ENCODE peak calls at places on chromosomes 1 and 21, in seven cellular contexts. O is HCT116, J is DND-41, E is fibroblast of lung, F is neuronal stem cell, Z is IMR-90, V is mammary epithelial cell. A is an unnamed sample.

GRCh38 chr1:41633764-41634163 is 149.3 kb upstream of the EDN2 start:
- DNase-seq in O (no peak), J (no peak), E (peak), F (no peak), Z (peak), V (peak), A (no peak)

GRCh38 chr21:39444406-39445145 is 1.0 kb downstream of the LCA5L start:
- DNase-seq in O (no peak), J (no peak), E (peak), F (no peak), Z (peak), V (peak), A (no peak)

GRCh38 chr1:39671793-39672550 is at the start of gene NT5C1A:
- DNase-seq in O (no peak), J (no peak), E (peak), F (peak), Z (no peak), V (no peak), A (no peak)

GRCh38 chr1:110341872-110342331 is 2.7 kb downstream of the RBM15 start:
- DNase-seq in O (no peak), J (no peak), E (no peak), F (no peak), Z (no peak), V (no peak), A (no peak)

GRCh38 chr1:235342039-235342438 is 13.7 kb downstream of the GGPS1 start:
- DNase-seq in O (no peak), J (no peak), E (no peak), F (no peak), Z (no peak), V (no peak), A (no peak)

GRCh38 chr1:152189657-152190442 is 30.8 kb upstream of the RPTN start:
- DNase-seq in O (peak), J (peak), E (peak), F (peak), Z (peak), V (peak), A (peak)

GRCh38 chr1:43414634-43415223 is 25.0 kb downstream of the SZT2 start:
- DNase-seq in O (peak), J (peak), E (peak), F (peak), Z (peak), V (peak), A (no peak)

GRCh38 chr1:118905206-118905605 is 82.9 kb downstream of the TBX15 start:
- DNase-seq in O (no peak), J (no peak), E (no peak), F (no peak), Z (no peak), V (no peak), A (no peak)

GRCh38 chr1:88061830-88062177 is 622.3 kb upstream of the PKN2 start:
- DNase-seq in O (no peak), J (no peak), E (peak), F (no peak), Z (peak), V (no peak), A (no peak)

GRCh38 chr1:105686026-105686425 is 1370.4 kb upstream of the PRMT6 start:
- DNase-seq in O (no peak), J (no peak), E (no peak), F (no peak), Z (no peak), V (no peak), A (no peak)

GRCh38 chr1:44217809-44218410 is 4.6 kb downstream of the DMAP1 start:
- DNase-seq in O (peak), J (peak), E (peak), F (peak), Z (peak), V (peak), A (peak)

GRCh38 chr1:206584265-206584648 is 28.0 kb downstream of the EIF2D start:
- DNase-seq in O (no peak), J (no peak), E (no peak), F (no peak), Z (no peak), V (no peak), A (no peak)

GRCh38 chr1:212070720-212071302 is 35.3 kb downstream of the DTL start:
- DNase-seq in O (peak), J (no peak), E (peak), F (no peak), Z (peak), V (peak), A (no peak)

GRCh38 chr1:41468082-41468762 is 16.3 kb downstream of the EDN2 start:
- DNase-seq in O (no peak), J (no peak), E (no peak), F (no peak), Z (no peak), V (no peak), A (no peak)

GRCh38 chr1:112457965-112458364 is 50.8 kb upstream of the WNT2B start:
- DNase-seq in O (no peak), J (no peak), E (no peak), F (no peak), Z (peak), V (no peak), A (no peak)

GRCh38 chr1:245131026-245131393 is 23.8 kb upstream of the KIF26B start:
- DNase-seq in O (no peak), J (no peak), E (no peak), F (no peak), Z (no peak), V (no peak), A (no peak)

GRCh38 chr1:26234644-26235384 is 814 bp downstream of the CEP85 start:
- DNase-seq in O (no peak), J (peak), E (peak), F (no peak), Z (peak), V (peak), A (no peak)

GRCh38 chr1:109579496-109579895 is 31.1 kb downstream of the GNAI3 start:
- DNase-seq in O (no peak), J (no peak), E (peak), F (no peak), Z (peak), V (no peak), A (no peak)

DNA sequence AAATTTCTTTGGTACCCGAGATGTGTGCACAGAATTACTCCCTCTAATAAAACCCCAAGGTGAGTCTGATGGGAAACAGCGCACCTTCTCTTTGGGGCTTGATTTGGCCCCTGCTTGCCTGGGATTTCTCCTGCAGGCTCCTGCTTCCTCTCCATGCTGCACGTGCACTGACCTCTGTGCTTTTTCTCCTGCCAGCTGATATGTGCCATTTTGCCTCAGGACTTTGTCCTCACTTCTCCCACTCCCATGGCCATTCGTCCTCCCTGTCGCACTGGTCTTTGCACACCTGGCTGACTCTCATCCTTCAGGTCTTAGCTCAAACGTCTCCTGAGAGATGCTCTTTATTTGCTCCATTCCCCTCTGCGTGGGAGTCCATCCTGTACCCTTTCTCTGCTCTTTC is 1.2 kb downstream of the CBR1 start:
- DNase-seq in O (no peak), J (no peak), E (no peak), F (no peak), Z (no peak), V (no peak), A (no peak)
- H3K27ac ChIP-seq in O (no peak), J (no peak), E (no peak), F (no peak), Z (no peak), V (no peak), A (no peak)

DNA sequence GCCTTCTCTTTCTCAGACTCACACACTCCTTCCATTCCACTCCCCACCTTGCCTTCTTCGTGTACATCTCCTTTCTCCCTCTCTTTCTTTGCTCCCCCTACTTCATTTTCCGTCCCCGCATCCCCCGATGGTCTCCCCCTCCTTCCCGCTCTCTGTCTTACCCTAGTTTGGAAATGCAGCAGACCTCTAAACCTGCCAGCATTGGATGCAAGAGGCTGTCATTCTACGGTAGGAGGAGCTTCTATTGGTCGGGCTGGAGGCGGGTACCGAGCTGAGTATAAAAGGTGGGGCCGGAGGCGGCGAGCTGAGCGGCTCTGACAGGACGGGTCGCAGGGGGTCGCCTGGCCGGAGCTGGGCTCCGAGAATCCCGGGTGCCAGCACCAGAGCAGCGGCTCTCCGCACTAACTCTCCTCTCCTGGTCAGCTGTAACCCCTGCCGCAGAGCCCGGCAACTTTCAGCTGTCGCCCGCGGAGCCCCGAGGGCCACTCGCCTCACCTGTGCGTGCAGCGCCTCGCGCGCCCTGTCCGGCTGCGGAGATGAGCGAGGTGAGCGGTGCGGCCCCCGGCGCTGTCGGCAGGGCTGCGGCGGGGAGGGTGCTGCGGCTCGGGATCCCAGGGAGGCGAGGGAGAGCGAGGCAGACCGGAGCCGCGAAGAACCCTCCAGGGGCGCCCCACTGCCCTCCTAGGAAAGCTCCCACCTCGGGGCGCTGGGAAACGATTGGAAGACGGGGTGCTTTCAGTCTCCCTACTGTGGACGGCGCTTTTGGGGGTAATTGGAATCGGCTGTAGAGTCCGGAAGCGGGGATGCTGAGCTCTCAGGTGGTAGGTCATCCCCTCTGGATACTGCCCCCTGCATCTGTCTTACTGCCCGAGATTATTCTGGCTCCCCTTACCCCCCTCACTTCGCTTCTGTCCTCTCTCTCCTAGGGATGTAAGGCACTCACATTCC is at the start of gene PCP4L1:
- DNase-seq in O (no peak), J (no peak), E (peak), F (peak), Z (peak), V (peak), A (no peak)
- H3K4me3 ChIP-seq in O (no peak), J (no peak), E (peak), F (peak), Z (peak), V (peak), A (peak)

GRCh38 chr1:167066333-167067122 is 23.6 kb downstream of the GPA33 start:
- DNase-seq in O (peak), J (peak), E (no peak), F (peak), Z (peak), V (peak), A (no peak)
- H3K9ac ChIP-seq in O (peak), J (peak), E (no peak), F (no peak), Z (no peak), V (no peak), A (no peak)

GRCh38 chr21:29638138-29638537 is 301.7 kb downstream of the GRIK1 start:
- DNase-seq in O (no peak), J (no peak), E (no peak), F (no peak), Z (no peak), V (no peak), A (no peak)

GRCh38 chr21:29640233-29640554 is 299.6 kb downstream of the GRIK1 start:
- DNase-seq in O (no peak), J (no peak), E (no peak), F (no peak), Z (no peak), V (no peak), A (no peak)

GRCh38 chr21:29638761-29639327 is 301.0 kb downstream of the GRIK1 start:
- DNase-seq in O (no peak), J (no peak), E (no peak), F (no peak), Z (no peak), V (no peak), A (no peak)

GRCh38 chr21:29641001-29641634 is 298.7 kb downstream of the GRIK1 start:
- DNase-seq in O (no peak), J (no peak), E (no peak), F (no peak), Z (no peak), V (no peak), A (no peak)

DNA sequence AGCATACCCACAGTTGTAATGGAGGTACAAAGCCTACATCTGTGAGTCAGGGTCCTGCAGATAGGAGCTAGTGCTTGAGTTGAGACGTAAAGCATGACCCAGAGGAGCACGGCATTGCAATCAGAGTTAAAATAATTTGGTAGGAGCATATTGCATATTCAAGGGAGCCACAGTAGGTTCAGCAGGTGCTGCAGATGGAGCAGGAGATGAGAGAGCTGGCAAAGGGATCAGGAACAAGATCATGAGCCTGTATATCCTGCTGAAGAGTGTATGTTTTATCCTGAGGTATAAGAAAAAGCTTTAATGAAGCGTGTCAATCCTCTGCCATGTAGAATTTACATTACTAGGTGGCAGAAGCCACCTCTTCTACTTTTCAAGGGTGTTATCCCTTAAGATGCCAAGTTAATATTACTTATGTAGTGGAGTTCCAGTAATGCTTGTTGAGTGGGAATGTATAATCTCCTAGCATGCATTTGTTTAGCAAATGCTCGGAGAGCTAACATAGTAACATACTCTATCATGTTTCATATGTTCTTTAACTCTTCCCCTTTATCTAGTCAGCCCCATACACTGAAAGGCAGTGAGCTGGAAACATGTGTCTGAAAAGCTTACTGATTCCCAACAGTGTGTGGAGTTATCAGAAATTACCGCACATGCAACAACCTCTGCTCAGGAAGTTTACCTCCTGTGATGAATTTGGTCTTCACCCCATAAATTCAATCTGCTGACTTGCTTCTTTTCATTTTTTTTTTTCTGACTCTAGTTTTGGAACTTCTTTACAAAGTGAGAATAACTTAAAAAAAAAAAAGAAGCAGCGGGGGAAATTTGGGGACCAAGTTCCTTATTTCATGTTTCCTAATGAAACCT is 300.2 kb downstream of the GRIK1 start:
- DNase-seq in O (no peak), J (no peak), E (no peak), F (no peak), Z (no peak), V (no peak), A (no peak)
- H3K27ac ChIP-seq in O (no peak), J (no peak), E (no peak), F (no peak), Z (no peak), V (no peak), A (no peak)

DNA sequence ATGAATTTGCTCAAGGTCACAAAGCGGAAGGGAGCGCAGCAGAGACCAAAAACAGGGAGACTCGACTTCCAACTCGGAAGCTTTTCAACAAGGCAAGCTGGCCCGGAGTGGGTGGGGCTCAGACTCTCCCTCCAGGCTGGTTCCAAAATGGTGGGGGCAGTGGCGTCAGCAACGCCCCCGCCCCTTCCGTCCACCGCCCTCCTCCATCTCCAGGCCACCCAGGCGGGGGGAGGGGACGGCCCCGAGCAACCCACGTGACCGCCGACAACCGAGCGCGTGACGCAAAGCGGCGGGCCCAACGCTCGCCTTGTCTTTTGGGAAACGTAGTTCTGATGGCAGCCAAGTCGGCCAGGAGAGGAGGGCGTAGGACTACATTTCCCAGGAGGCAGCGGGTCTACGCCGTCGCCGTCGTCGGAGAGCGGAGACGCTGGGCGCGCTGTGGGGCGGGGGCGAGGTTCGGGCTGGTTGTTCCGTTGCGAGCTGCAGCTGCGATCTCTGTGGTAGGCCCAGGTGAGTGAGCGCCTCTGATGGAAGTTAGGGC is at the start of gene THRAP3:
- DNase-seq in O (peak), J (peak), E (peak), F (peak), Z (peak), V (peak), A (peak)
- H3K4me3 ChIP-seq in O (peak), J (peak), E (peak), F (peak), Z (peak), V (peak), A (peak)

GRCh38 chr21:27695246-27695645 is 728.4 kb upstream of the ADAMTS5 start:
- DNase-seq in O (no peak), J (no peak), E (no peak), F (no peak), Z (no peak), V (no peak), A (no peak)

GRCh38 chr21:27688773-27689172 is 721.9 kb upstream of the ADAMTS5 start:
- DNase-seq in O (no peak), J (no peak), E (no peak), F (no peak), Z (no peak), V (no peak), A (no peak)

GRCh38 chr21:27694667-27695066 is 727.8 kb upstream of the ADAMTS5 start:
- DNase-seq in O (no peak), J (no peak), E (peak), F (no peak), Z (no peak), V (peak), A (no peak)

DNA sequence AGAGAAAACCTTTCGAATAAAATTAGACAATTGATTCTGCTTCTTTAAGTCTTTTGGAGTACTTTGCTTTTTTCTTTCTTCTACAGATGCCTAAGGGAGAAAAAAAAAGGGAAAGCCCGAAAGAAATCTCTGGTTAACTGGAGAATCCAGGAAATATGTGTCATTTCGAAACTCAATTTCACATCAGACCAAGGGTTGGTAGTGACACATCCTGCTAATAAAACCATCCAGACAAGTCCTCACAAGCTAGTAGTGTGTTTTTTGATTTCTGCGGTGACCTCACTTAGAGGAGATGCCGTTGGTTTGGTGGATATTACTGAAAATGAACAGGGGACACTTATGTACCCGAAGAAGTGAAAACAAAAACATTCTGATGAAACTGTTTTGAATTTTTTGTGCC is 726.5 kb upstream of the ADAMTS5 start:
- DNase-seq in O (no peak), J (no peak), E (peak), F (no peak), Z (peak), V (peak), A (no peak)
- H3K9ac ChIP-seq in O (no peak), J (no peak), E (no peak), F (no peak), Z (no peak), V (peak), A (no peak)

DNA sequence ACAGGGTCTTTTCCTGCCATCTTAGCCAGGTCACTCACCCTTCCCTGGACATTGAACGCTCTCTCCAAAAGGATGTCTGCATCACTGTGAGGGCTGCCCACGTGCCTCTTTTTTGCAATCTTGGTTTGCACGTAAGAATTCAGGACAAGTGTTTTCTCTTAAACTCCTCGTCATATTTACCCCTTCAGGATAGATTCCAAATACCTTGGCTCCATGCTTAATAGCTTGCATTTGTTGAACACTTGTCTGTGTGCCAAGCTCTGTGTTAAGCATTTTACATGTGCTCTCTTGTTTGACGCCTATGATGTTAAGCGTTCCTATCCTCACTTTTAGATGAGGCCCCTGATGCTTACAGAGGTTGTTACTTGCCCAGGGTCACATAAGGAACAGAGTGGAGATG is 29.8 kb downstream of the RCSD1 start:
- DNase-seq in O (no peak), J (no peak), E (no peak), F (no peak), Z (no peak), V (no peak), A (no peak)
- H3K27ac ChIP-seq in O (no peak), J (peak), E (no peak), F (no peak), Z (no peak), V (no peak), A (no peak)

GRCh38 chr1:1758059-1758621 is 20.1 kb downstream of the NADK start:
- DNase-seq in O (no peak), J (no peak), E (no peak), F (no peak), Z (no peak), V (no peak), A (no peak)

GRCh38 chr1:1760345-1760650 is 18.0 kb downstream of the NADK start:
- DNase-seq in O (no peak), J (no peak), E (no peak), F (no peak), Z (no peak), V (no peak), A (no peak)

GRCh38 chr1:1759456-1760344 is 18.6 kb downstream of the NADK start:
- DNase-seq in O (no peak), J (no peak), E (no peak), F (no peak), Z (no peak), V (no peak), A (no peak)

GRCh38 chr1:1757422-1758058 is 20.7 kb downstream of the NADK start:
- DNase-seq in O (no peak), J (no peak), E (no peak), F (no peak), Z (no peak), V (no peak), A (no peak)

GRCh38 chr1:1758692-1759455 is 19.4 kb downstream of the NADK start:
- DNase-seq in O (peak), J (no peak), E (no peak), F (no peak), Z (no peak), V (peak), A (no peak)
- H3K4me3 ChIP-seq in O (peak), J (no peak), E (no peak), F (no peak), Z (no peak), V (no peak), A (no peak)

GRCh38 chr1:147053269-147053668 is 115.1 kb downstream of the NBPF12 start:
- DNase-seq in O (no peak), J (no peak), E (no peak), F (no peak), Z (no peak), V (no peak), A (no peak)
- H3K9ac ChIP-seq in O (no peak), J (no peak), E (no peak), F (no peak), Z (no peak), V (no peak), A (no peak)